ENCODE peak calls at places on chromosome 10, in ten cellular contexts. C, S, B, Y, Q, X, L, K, W and G are unnamed samples.

GRCh38 chr10:22646291-22646926 is 68.0 kb downstream of the PIP4K2A start:
- DNase-seq in B (no peak), S (no peak), W (no peak), Q (peak), K (no peak), L (no peak), C (no peak), Y (no peak), X (no peak), G (no peak)

GRCh38 chr10:71339796-71340589 is 20.9 kb downstream of the SLC29A3 start:
- DNase-seq in Y (no peak), X (peak), Q (peak), C (no peak), L (no peak), B (no peak), K (no peak), S (no peak), W (no peak), G (no peak)

GRCh38 chr10:16967866-16968721 is 150.9 kb upstream of the RSU1 start:
- DNase-seq in W (peak), Q (peak), K (no peak), B (peak), L (no peak), S (peak), X (peak), C (peak), Y (peak), G (peak)

GRCh38 chr10:74925716-74926115 is 99.3 kb downstream of the KAT6B start:
- DNase-seq in W (no peak), Q (no peak), Y (no peak), X (no peak), C (no peak), L (no peak), S (no peak), K (no peak), B (no peak), G (no peak)

GRCh38 chr10:73262105-73262730 is 9.8 kb upstream of the MRPS16 start:
- DNase-seq in Q (peak), W (peak), C (no peak), Y (peak), B (no peak), S (no peak), K (peak), X (peak), L (no peak), G (peak)

GRCh38 chr10:69479737-69480412 is 28.6 kb downstream of the TSPAN15 start:
- DNase-seq in Q (peak), X (no peak), S (peak), W (no peak), Y (no peak), C (no peak), K (peak), B (no peak), L (no peak), G (peak)

GRCh38 chr10:364267-364775 is 229.1 kb downstream of the ZMYND11 start:
- DNase-seq in Q (no peak), W (no peak), C (no peak), X (no peak), B (no peak), S (no peak), L (no peak), Y (no peak), K (no peak), G (no peak)

GRCh38 chr10:86753056-86753455 is 3.4 kb upstream of the BMPR1A start:
- DNase-seq in Q (no peak), K (peak), L (no peak), S (no peak), Y (no peak), X (no peak), C (no peak), W (no peak), B (no peak), G (no peak)

GRCh38 chr10:127408733-127409132 is 140.4 kb upstream of the NPS start:
- DNase-seq in B (no peak), X (no peak), Y (peak), W (peak), K (no peak), Q (no peak), L (no peak), S (no peak), C (peak), G (no peak)

GRCh38 chr10:69657866-69658265 is 27.8 kb downstream of the FAM241B start:
- DNase-seq in C (no peak), B (no peak), Y (no peak), L (no peak), X (no peak), W (no peak), K (no peak), Q (no peak), S (no peak), G (no peak)

GRCh38 chr10:92761576-92761975 is 71.8 kb downstream of the HHEX start:
- DNase-seq in K (no peak), X (no peak), C (no peak), W (no peak), Y (no peak), Q (peak), L (no peak), B (no peak), S (no peak), G (no peak)

DNA sequence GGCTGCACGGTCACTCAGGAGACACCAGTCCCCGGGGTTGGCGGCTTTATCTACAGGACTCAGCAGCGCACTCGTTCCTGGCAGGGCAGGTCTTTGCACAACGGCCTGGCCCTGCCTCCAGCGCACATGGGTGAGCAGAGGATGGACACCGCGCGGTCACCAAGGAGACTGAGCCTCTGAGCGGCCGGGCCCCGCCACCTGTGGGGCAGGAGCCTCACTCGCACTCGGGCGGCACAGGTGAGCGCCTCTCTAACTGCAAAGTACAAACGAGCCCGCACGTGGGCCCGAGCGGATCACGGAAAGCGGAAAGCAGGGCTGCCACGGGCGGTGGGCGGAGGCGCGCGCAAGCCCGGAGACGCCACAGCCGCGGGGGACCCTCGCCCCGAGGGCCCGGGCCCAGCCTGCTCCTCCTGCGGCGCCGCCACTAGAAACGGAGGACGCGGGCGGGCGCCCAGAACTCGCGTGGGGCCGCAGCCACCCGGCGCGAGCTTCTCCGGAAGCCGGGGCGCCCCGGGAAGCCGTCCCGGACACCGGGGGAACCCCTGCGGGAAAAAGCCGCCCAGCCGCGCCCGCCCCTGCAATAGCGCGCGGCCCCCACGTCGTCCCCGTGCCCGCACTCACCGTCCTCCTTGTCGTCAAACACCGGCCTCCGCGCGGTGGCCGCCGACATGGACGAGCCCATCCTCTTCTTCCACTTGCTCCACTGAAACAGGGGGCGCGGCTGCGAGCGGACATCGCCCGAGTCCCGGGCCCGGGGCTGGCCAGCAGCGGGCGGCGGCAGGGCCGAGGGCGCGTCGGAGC is 599 bp downstream of the STK32C start:
- DNase-seq in W (no peak), S (no peak), X (no peak), L (peak), C (no peak), K (no peak), Q (no peak), B (peak), Y (no peak), G (peak)
- H3K4me3 ChIP-seq in W (peak), S (peak), X (peak), L (peak), C (peak), K (no peak), Q (peak), B (peak), Y (peak), G (peak)

GRCh38 chr10:49408437-49409306 is 12.8 kb upstream of the DRGX start:
- DNase-seq in K (peak), B (no peak), W (no peak), L (no peak), S (no peak), Y (no peak), Q (peak), C (no peak), X (peak), G (peak)

GRCh38 chr10:49409755-49410154 is 13.9 kb upstream of the DRGX start:
- DNase-seq in B (no peak), S (no peak), Q (no peak), W (no peak), Y (no peak), L (no peak), X (no peak), C (no peak), K (no peak), G (no peak)

GRCh38 chr10:49404321-49404878 is 8.5 kb upstream of the DRGX start:
- DNase-seq in B (no peak), Q (no peak), Y (no peak), K (no peak), C (no peak), W (no peak), S (no peak), L (no peak), X (no peak), G (no peak)

GRCh38 chr10:49410365-49411074 is 14.6 kb upstream of the DRGX start:
- DNase-seq in C (no peak), X (no peak), W (no peak), Y (no peak), L (peak), Q (no peak), S (peak), B (no peak), K (no peak), G (no peak)

GRCh38 chr10:49407552-49408137 is 11.8 kb upstream of the DRGX start:
- DNase-seq in W (peak), K (peak), Q (peak), S (peak), Y (peak), C (peak), B (peak), X (peak), L (peak), G (peak)
- TF ChIP-seq CTCF in W (peak), K (peak), Q (peak), S (peak), Y (peak), C (peak), B (peak), X (peak), L (peak), G (peak)

GRCh38 chr10:124705021-124705740 is 39.0 kb downstream of the FAM53B start:
- DNase-seq in X (no peak), K (no peak), B (no peak), C (no peak), Q (peak), L (no peak), S (no peak), Y (no peak), W (no peak), G (no peak)

GRCh38 chr10:124703778-124704427 is 40.3 kb downstream of the FAM53B start:
- DNase-seq in Y (no peak), K (no peak), W (no peak), S (peak), C (peak), B (peak), Q (peak), L (no peak), X (no peak), G (peak)

GRCh38 chr10:124704428-124704805 is 39.8 kb downstream of the FAM53B start:
- DNase-seq in B (no peak), K (no peak), X (no peak), S (no peak), C (no peak), Q (no peak), L (no peak), Y (no peak), W (no peak), G (no peak)

GRCh38 chr10:124701881-124702656 is 42.1 kb downstream of the FAM53B start:
- DNase-seq in W (peak), K (no peak), S (no peak), Y (no peak), Q (peak), L (peak), B (peak), C (peak), X (no peak), G (peak)

DNA sequence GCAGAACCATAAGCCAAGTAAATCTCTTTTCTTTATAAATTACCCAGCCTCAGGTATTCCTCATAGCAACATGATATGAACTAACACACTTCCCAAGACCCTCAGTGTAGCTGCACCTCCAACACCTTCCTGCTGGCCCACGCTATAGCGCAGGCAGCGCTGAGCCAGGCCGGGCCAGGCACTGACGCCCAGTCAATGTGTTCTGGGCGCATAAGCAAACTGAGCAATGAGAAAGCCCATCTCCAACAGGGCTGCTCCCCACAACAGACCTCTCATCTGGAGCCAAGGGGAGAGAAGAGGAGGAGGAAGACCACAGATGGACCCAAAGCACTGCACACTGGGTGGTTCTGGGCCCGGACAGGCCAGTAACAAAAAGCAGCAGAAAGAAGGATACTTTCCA is 40.8 kb downstream of the FAM53B start:
- DNase-seq in C (no peak), S (no peak), Q (no peak), K (no peak), B (no peak), W (no peak), X (no peak), Y (no peak), L (no peak), G (no peak)
- H3K4me3 ChIP-seq in C (no peak), S (no peak), Q (no peak), K (no peak), B (no peak), W (no peak), X (no peak), Y (no peak), L (no peak), G (no peak)

DNA sequence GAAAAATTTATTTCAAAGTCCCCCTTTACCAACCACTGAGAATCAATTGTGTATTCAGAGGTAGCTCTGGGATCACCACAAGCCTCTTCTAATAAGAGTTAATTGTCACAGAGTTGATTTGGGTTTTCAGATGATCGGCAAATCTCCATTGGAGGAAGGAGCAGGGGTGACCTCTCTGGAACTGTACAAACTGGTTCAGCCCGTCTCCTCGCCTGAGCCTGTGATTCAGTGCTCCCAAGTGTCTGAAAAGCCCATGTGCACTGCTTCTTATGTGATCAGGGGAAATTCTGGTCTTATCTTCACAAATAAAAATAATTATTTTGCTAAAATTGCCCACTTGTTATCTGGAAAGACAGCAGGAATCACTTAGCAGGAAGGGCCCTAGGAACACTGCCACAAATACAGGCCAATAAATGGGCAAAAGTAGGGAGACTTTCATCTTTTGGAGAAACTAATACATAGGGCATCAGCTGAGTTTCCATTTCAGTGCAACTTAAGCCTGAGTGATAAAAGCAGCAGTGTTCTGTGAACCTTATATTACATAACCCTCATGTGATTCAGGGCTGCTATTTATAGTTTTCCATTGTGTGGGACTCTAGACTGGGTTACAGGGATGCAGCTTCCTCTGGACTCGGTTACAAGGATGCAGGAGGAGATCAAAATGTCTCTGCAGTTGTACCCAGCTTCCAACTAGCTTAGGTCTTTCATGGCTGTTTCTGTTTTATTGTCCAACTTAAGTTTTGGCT is 32.3 kb downstream of the CDK1 start:
- DNase-seq in Q (peak), C (no peak), L (no peak), K (no peak), X (no peak), B (no peak), W (peak), Y (peak), S (peak), G (peak)
- TF ChIP-seq CTCF in Q (no peak), C (no peak), L (no peak), K (no peak), X (no peak), B (no peak), W (no peak), Y (no peak), S (no peak), G (no peak)

GRCh38 chr10:125201108-125201524 is 40.8 kb upstream of the CTBP2 start:
- DNase-seq in Q (peak), W (peak), X (peak), Y (peak), K (peak), C (no peak), B (no peak), L (no peak), S (no peak), G (no peak)
- H3K4me3 ChIP-seq in Q (no peak), W (no peak), X (no peak), Y (no peak), K (no peak), C (no peak), B (no peak), L (no peak), S (no peak), G (no peak)

DNA sequence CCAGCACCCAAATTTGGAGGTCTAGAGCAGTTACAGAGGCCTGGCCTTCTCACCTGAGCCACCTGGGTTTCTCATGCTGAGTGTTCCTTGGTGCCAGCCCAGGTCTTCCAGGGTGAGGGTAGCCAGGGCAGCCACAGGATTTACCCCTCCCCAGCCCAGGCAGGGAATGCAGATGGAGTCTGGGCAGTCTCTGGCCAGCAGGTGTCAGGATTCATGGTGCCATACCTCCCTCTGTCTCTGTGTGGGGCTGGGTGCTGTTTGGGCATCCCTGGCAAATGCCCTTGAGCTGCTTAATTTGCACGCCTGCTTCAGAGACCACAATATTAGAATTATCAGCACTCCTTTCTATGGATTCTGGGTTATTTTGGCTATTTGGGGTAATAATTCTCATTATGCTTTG is 246.7 kb downstream of the GFRA1 start:
- DNase-seq in W (no peak), Q (no peak), S (no peak), Y (no peak), L (no peak), B (no peak), X (no peak), C (no peak), K (no peak), G (no peak)
- TF ChIP-seq CTCF in W (no peak), Q (no peak), S (no peak), Y (peak), L (no peak), B (no peak), X (peak), C (no peak), K (no peak), G (no peak)